ENCODE peak calls at places on chromosomes 3 and 15, in seven cellular contexts. One of them, this sample, is unnamed.

GRCh38 chr15:73305331-73306211 is 63.2 kb downstream of the HCN4 start:
- DNase-seq in glutamatergic neuron: peak; percentile 65
- DNase-seq in CD8-positive, alpha-beta T cell: no peak
- DNase-seq in adrenal gland: peak; percentile 39
- DNase-seq in endothelial cell: peak; percentile 56
- DNase-seq in AG09309: no peak
- DNase-seq in upper lobe of right lung: no peak
- DNase-seq in this sample: peak; percentile 71

GRCh38 chr3:66577804-66578203 is 77.0 kb upstream of the LRIG1 start:
- DNase-seq in upper lobe of right lung: no peak
- DNase-seq in glutamatergic neuron: no peak
- DNase-seq in endothelial cell: no peak
- DNase-seq in AG09309: no peak
- DNase-seq in CD8-positive, alpha-beta T cell: no peak
- DNase-seq in adrenal gland: no peak
- DNase-seq in this sample: no peak

GRCh38 chr3:61601831-61602230 is 40.5 kb downstream of the PTPRG start:
- DNase-seq in CD8-positive, alpha-beta T cell: no peak
- DNase-seq in adrenal gland: no peak
- DNase-seq in upper lobe of right lung: no peak
- DNase-seq in glutamatergic neuron: no peak
- DNase-seq in AG09309: no peak
- DNase-seq in endothelial cell: no peak
- DNase-seq in this sample: no peak

GRCh38 chr3:186099178-186099577 is 9.7 kb downstream of the ETV5 start:
- DNase-seq in glutamatergic neuron: peak; percentile 39
- DNase-seq in upper lobe of right lung: peak; percentile 69
- DNase-seq in AG09309: no peak
- DNase-seq in adrenal gland: peak; percentile 89
- DNase-seq in CD8-positive, alpha-beta T cell: no peak
- DNase-seq in endothelial cell: no peak
- DNase-seq in this sample: peak; percentile 76

GRCh38 chr3:164608554-164609276 is 469.6 kb downstream of the SI start:
- DNase-seq in CD8-positive, alpha-beta T cell: no peak
- DNase-seq in AG09309: no peak
- DNase-seq in upper lobe of right lung: no peak
- DNase-seq in adrenal gland: no peak
- DNase-seq in glutamatergic neuron: no peak
- DNase-seq in endothelial cell: no peak
- DNase-seq in this sample: no peak

GRCh38 chr3:127052121-127052561 is 69.2 kb downstream of the PLXNA1 start:
- DNase-seq in upper lobe of right lung: peak; percentile 81
- DNase-seq in AG09309: no peak
- DNase-seq in adrenal gland: peak; percentile 74
- DNase-seq in CD8-positive, alpha-beta T cell: no peak
- DNase-seq in endothelial cell: no peak
- DNase-seq in glutamatergic neuron: no peak
- DNase-seq in this sample: no peak

GRCh38 chr15:26773485-26773877 is 615 bp upstream of the GABRB3 start:
- DNase-seq in adrenal gland: no peak
- DNase-seq in AG09309: no peak
- DNase-seq in endothelial cell: no peak
- DNase-seq in upper lobe of right lung: no peak
- DNase-seq in CD8-positive, alpha-beta T cell: no peak
- DNase-seq in glutamatergic neuron: peak; percentile 77
- DNase-seq in this sample: no peak

GRCh38 chr15:99042909-99043308 is 35.3 kb upstream of the PGPEP1L start:
- DNase-seq in glutamatergic neuron: no peak
- DNase-seq in adrenal gland: no peak
- DNase-seq in endothelial cell: no peak
- DNase-seq in CD8-positive, alpha-beta T cell: no peak
- DNase-seq in upper lobe of right lung: peak; percentile 12
- DNase-seq in AG09309: no peak
- DNase-seq in this sample: no peak

GRCh38 chr3:161500057-161500836 is 3.6 kb downstream of the OTOL1 start:
- DNase-seq in adrenal gland: no peak
- DNase-seq in upper lobe of right lung: no peak
- DNase-seq in AG09309: no peak
- DNase-seq in CD8-positive, alpha-beta T cell: no peak
- DNase-seq in endothelial cell: no peak
- DNase-seq in glutamatergic neuron: no peak
- DNase-seq in this sample: no peak

GRCh38 chr3:191385101-191385500 is 54.8 kb upstream of the UTS2B start:
- DNase-seq in adrenal gland: no peak
- DNase-seq in glutamatergic neuron: no peak
- DNase-seq in endothelial cell: no peak
- DNase-seq in upper lobe of right lung: no peak
- DNase-seq in CD8-positive, alpha-beta T cell: no peak
- DNase-seq in AG09309: no peak
- DNase-seq in this sample: no peak

GRCh38 chr3:98577178-98577895 is 16.1 kb downstream of the CPOX start:
- DNase-seq in CD8-positive, alpha-beta T cell: no peak
- DNase-seq in glutamatergic neuron: no peak
- DNase-seq in upper lobe of right lung: no peak
- DNase-seq in endothelial cell: no peak
- DNase-seq in adrenal gland: no peak
- DNase-seq in AG09309: peak; percentile 17
- DNase-seq in this sample: peak; percentile 77

GRCh38 chr3:59127071-59127470 is 77.2 kb upstream of the CFAP20DC start:
- DNase-seq in upper lobe of right lung: no peak
- DNase-seq in AG09309: peak; percentile 86
- DNase-seq in glutamatergic neuron: no peak
- DNase-seq in adrenal gland: no peak
- DNase-seq in endothelial cell: no peak
- DNase-seq in CD8-positive, alpha-beta T cell: no peak
- DNase-seq in this sample: peak; percentile 71

GRCh38 chr3:138774529-138775253 is 60.0 kb downstream of the PIK3CB start:
- DNase-seq in upper lobe of right lung: no peak
- DNase-seq in AG09309: peak; percentile 99
- DNase-seq in CD8-positive, alpha-beta T cell: no peak
- DNase-seq in glutamatergic neuron: no peak
- DNase-seq in adrenal gland: peak; percentile 49
- DNase-seq in endothelial cell: no peak
- DNase-seq in this sample: peak; percentile 99

GRCh38 chr3:32469151-32469874 is 33.3 kb downstream of the CMTM6 start:
- DNase-seq in upper lobe of right lung: no peak
- DNase-seq in endothelial cell: no peak
- DNase-seq in adrenal gland: no peak
- DNase-seq in glutamatergic neuron: no peak
- DNase-seq in CD8-positive, alpha-beta T cell: no peak
- DNase-seq in AG09309: no peak
- DNase-seq in this sample: peak; percentile 8

GRCh38 chr3:61578667-61579367 is 17.4 kb downstream of the PTPRG start:
- DNase-seq in adrenal gland: no peak
- DNase-seq in glutamatergic neuron: no peak
- DNase-seq in AG09309: no peak
- DNase-seq in CD8-positive, alpha-beta T cell: no peak
- DNase-seq in endothelial cell: no peak
- DNase-seq in upper lobe of right lung: no peak
- DNase-seq in this sample: no peak

GRCh38 chr3:102225407-102226132 is 209.2 kb upstream of the ZPLD1 start:
- DNase-seq in AG09309: peak; percentile 45
- DNase-seq in adrenal gland: no peak
- DNase-seq in glutamatergic neuron: no peak
- DNase-seq in CD8-positive, alpha-beta T cell: no peak
- DNase-seq in endothelial cell: no peak
- DNase-seq in upper lobe of right lung: no peak
- DNase-seq in this sample: peak; percentile 77
- TF ChIP-seq CTCF in AG09309: peak; percentile 62
- TF ChIP-seq CTCF in adrenal gland: peak; percentile 29
- TF ChIP-seq CTCF in glutamatergic neuron: peak; percentile 51
- TF ChIP-seq CTCF in CD8-positive, alpha-beta T cell: peak; percentile 53
- TF ChIP-seq CTCF in endothelial cell: peak; percentile 46
- TF ChIP-seq CTCF in upper lobe of right lung: peak; percentile 61
- TF ChIP-seq CTCF in this sample: peak; percentile 83

GRCh38 chr15:75731248-75732100 is 18.8 kb upstream of the CSPG4 start:
- DNase-seq in AG09309: no peak
- DNase-seq in upper lobe of right lung: peak; percentile 73
- DNase-seq in CD8-positive, alpha-beta T cell: no peak
- DNase-seq in endothelial cell: no peak
- DNase-seq in glutamatergic neuron: no peak
- DNase-seq in adrenal gland: peak; percentile 39
- DNase-seq in this sample: no peak
- TF ChIP-seq CTCF in AG09309: no peak
- TF ChIP-seq CTCF in upper lobe of right lung: peak; percentile 10
- TF ChIP-seq CTCF in CD8-positive, alpha-beta T cell: no peak
- TF ChIP-seq CTCF in endothelial cell: no peak
- TF ChIP-seq CTCF in glutamatergic neuron: no peak
- TF ChIP-seq CTCF in adrenal gland: no peak
- TF ChIP-seq CTCF in this sample: peak; percentile 41

GRCh38 chr15:68231102-68231818 is 1.7 kb upstream of the CLN6 start:
- DNase-seq in AG09309: no peak
- DNase-seq in glutamatergic neuron: no peak
- DNase-seq in upper lobe of right lung: no peak
- DNase-seq in adrenal gland: no peak
- DNase-seq in CD8-positive, alpha-beta T cell: no peak
- DNase-seq in endothelial cell: no peak
- DNase-seq in this sample: no peak

GRCh38 chr15:68228971-68229385 is 550 bp downstream of the CLN6 start:
- DNase-seq in adrenal gland: no peak
- DNase-seq in AG09309: no peak
- DNase-seq in glutamatergic neuron: no peak
- DNase-seq in CD8-positive, alpha-beta T cell: no peak
- DNase-seq in endothelial cell: no peak
- DNase-seq in upper lobe of right lung: no peak
- DNase-seq in this sample: no peak

GRCh38 chr15:68228143-68228970 is 1.2 kb downstream of the CLN6 start:
- DNase-seq in endothelial cell: no peak
- DNase-seq in CD8-positive, alpha-beta T cell: no peak
- DNase-seq in AG09309: no peak
- DNase-seq in adrenal gland: no peak
- DNase-seq in upper lobe of right lung: no peak
- DNase-seq in glutamatergic neuron: no peak
- DNase-seq in this sample: no peak

GRCh38 chr15:68230157-68231100 is 901 bp upstream of the CLN6 start:
- DNase-seq in AG09309: no peak
- DNase-seq in upper lobe of right lung: no peak
- DNase-seq in endothelial cell: no peak
- DNase-seq in adrenal gland: no peak
- DNase-seq in glutamatergic neuron: no peak
- DNase-seq in CD8-positive, alpha-beta T cell: no peak
- DNase-seq in this sample: peak; percentile 20

GRCh38 chr15:68229386-68230156 is at the start of gene CLN6:
- DNase-seq in upper lobe of right lung: peak; percentile 94
- DNase-seq in adrenal gland: peak; percentile 84
- DNase-seq in CD8-positive, alpha-beta T cell: peak; percentile 71
- DNase-seq in endothelial cell: peak; percentile 79
- DNase-seq in glutamatergic neuron: peak; percentile 84
- DNase-seq in AG09309: peak; percentile 32
- DNase-seq in this sample: peak; percentile 62
- TF ChIP-seq CTCF in upper lobe of right lung: no peak
- TF ChIP-seq CTCF in adrenal gland: no peak
- TF ChIP-seq CTCF in CD8-positive, alpha-beta T cell: peak; percentile 27
- TF ChIP-seq CTCF in endothelial cell: no peak
- TF ChIP-seq CTCF in glutamatergic neuron: no peak
- TF ChIP-seq CTCF in AG09309: no peak
- TF ChIP-seq CTCF in this sample: no peak

GRCh38 chr15:74937226-74937601 is 659 bp downstream of the COX5A start:
- DNase-seq in AG09309: no peak
- DNase-seq in CD8-positive, alpha-beta T cell: no peak
- DNase-seq in endothelial cell: no peak
- DNase-seq in adrenal gland: no peak
- DNase-seq in glutamatergic neuron: no peak
- DNase-seq in upper lobe of right lung: no peak
- DNase-seq in this sample: no peak

GRCh38 chr15:74933573-74933972 is 4.3 kb downstream of the COX5A start:
- DNase-seq in upper lobe of right lung: no peak
- DNase-seq in CD8-positive, alpha-beta T cell: no peak
- DNase-seq in AG09309: no peak
- DNase-seq in glutamatergic neuron: no peak
- DNase-seq in adrenal gland: no peak
- DNase-seq in endothelial cell: no peak
- DNase-seq in this sample: no peak

DNA sequence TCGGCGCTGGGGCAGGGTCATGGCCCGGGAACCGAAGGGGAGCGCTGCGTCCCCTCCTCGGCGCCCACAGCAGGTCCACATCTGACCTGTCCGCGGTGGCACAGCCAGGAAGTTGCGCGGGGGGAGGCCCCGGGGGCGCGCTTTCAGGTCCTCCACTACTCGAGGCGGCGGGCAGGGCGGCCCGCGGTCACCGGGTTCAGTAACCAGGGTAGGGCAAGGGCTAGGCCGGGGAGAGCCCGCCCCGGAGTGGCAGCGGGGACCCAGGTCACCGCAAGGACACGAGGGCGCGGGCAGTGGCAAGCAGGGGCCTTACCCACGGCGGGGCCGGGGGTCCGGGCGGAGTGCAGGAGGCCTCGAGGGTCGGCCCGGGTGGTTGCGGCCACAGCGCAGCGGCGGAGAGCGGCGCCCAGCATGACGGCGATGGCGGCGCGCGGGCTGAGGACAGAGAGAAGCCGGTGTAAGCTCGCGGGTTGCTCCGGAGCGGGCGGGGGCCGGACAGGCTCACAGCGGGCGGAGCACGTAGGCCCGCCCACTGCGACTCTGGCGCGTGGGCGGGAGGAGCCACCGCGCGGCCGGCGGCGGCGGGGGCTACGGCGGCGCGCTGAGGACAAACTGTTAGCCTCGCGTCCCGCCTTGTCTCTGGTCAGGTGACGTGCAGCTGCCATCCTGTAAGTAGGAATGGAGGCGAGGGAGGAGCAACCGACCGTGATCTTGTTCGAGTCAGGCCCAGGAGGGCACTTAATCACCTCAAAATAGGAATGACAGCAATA is at the start of gene COX5A:
- DNase-seq in glutamatergic neuron: peak; percentile 91
- DNase-seq in endothelial cell: peak; percentile 90
- DNase-seq in CD8-positive, alpha-beta T cell: peak; percentile 88
- DNase-seq in AG09309: peak; percentile 83
- DNase-seq in adrenal gland: peak; percentile 97
- DNase-seq in upper lobe of right lung: peak; percentile 97
- DNase-seq in this sample: peak; percentile 94
- TF ChIP-seq CTCF in glutamatergic neuron: no peak
- TF ChIP-seq CTCF in endothelial cell: no peak
- TF ChIP-seq CTCF in CD8-positive, alpha-beta T cell: no peak
- TF ChIP-seq CTCF in AG09309: no peak
- TF ChIP-seq CTCF in adrenal gland: no peak
- TF ChIP-seq CTCF in upper lobe of right lung: no peak
- TF ChIP-seq CTCF in this sample: no peak

GRCh38 chr3:16869606-16870005 is 15.1 kb upstream of the PLCL2 start:
- DNase-seq in adrenal gland: no peak
- DNase-seq in upper lobe of right lung: no peak
- DNase-seq in AG09309: no peak
- DNase-seq in CD8-positive, alpha-beta T cell: no peak
- DNase-seq in endothelial cell: no peak
- DNase-seq in glutamatergic neuron: no peak
- DNase-seq in this sample: no peak

GRCh38 chr3:16868513-16868912 is 16.2 kb upstream of the PLCL2 start:
- DNase-seq in endothelial cell: no peak
- DNase-seq in CD8-positive, alpha-beta T cell: no peak
- DNase-seq in AG09309: no peak
- DNase-seq in glutamatergic neuron: no peak
- DNase-seq in adrenal gland: no peak
- DNase-seq in upper lobe of right lung: no peak
- DNase-seq in this sample: no peak

GRCh38 chr3:16873872-16874271 is 10.9 kb upstream of the PLCL2 start:
- DNase-seq in adrenal gland: no peak
- DNase-seq in endothelial cell: no peak
- DNase-seq in upper lobe of right lung: no peak
- DNase-seq in glutamatergic neuron: no peak
- DNase-seq in CD8-positive, alpha-beta T cell: no peak
- DNase-seq in AG09309: no peak
- DNase-seq in this sample: no peak

GRCh38 chr3:16875876-16876575 is 8.7 kb upstream of the PLCL2 start:
- DNase-seq in upper lobe of right lung: no peak
- DNase-seq in CD8-positive, alpha-beta T cell: no peak
- DNase-seq in glutamatergic neuron: no peak
- DNase-seq in adrenal gland: no peak
- DNase-seq in endothelial cell: no peak
- DNase-seq in AG09309: no peak
- DNase-seq in this sample: no peak

GRCh38 chr3:16871915-16872842 is 12.6 kb upstream of the PLCL2 start:
- DNase-seq in AG09309: no peak
- DNase-seq in endothelial cell: no peak
- DNase-seq in glutamatergic neuron: no peak
- DNase-seq in adrenal gland: no peak
- DNase-seq in upper lobe of right lung: no peak
- DNase-seq in CD8-positive, alpha-beta T cell: no peak
- DNase-seq in this sample: no peak
- TF ChIP-seq CTCF in AG09309: no peak
- TF ChIP-seq CTCF in endothelial cell: no peak
- TF ChIP-seq CTCF in glutamatergic neuron: peak; percentile 34
- TF ChIP-seq CTCF in adrenal gland: no peak
- TF ChIP-seq CTCF in upper lobe of right lung: no peak
- TF ChIP-seq CTCF in CD8-positive, alpha-beta T cell: no peak
- TF ChIP-seq CTCF in this sample: peak; percentile 18

This sample was measured in HFFc6.